ENCODE peak calls at places on chromosomes 16 and 17, in nine cellular contexts. One of them, this sample, is unnamed.

GRCh38 chr16:76946879-76947278 is 244.1 kb upstream of the MON1B start:
- DNase-seq in dermis microvascular lymphatic vessel endothelial cell: peak
- DNase-seq in ascending aorta: no peak
- DNase-seq in heart left ventricle: no peak
- DNase-seq in GM04503: peak
- DNase-seq in anterior cingulate cortex: no peak
- DNase-seq in adrenal gland: peak
- DNase-seq in HEK293T: no peak
- DNase-seq in osteocyte: no peak
- DNase-seq in this sample: peak

GRCh38 chr16:81707411-81708321 is 71.4 kb upstream of the PLCG2 start:
- DNase-seq in dermis microvascular lymphatic vessel endothelial cell: peak
- DNase-seq in ascending aorta: no peak
- DNase-seq in heart left ventricle: peak
- DNase-seq in GM04503: no peak
- DNase-seq in anterior cingulate cortex: no peak
- DNase-seq in adrenal gland: no peak
- DNase-seq in HEK293T: no peak
- DNase-seq in osteocyte: no peak
- DNase-seq in this sample: no peak

GRCh38 chr16:4135537-4135936 is 19.3 kb upstream of the ADCY9 start:
- DNase-seq in dermis microvascular lymphatic vessel endothelial cell: no peak
- DNase-seq in ascending aorta: no peak
- DNase-seq in heart left ventricle: peak
- DNase-seq in GM04503: no peak
- DNase-seq in anterior cingulate cortex: no peak
- DNase-seq in adrenal gland: no peak
- DNase-seq in HEK293T: no peak
- DNase-seq in osteocyte: no peak
- DNase-seq in this sample: no peak

GRCh38 chr16:8622315-8622656 is 788 bp downstream of the METTL22 start:
- DNase-seq in dermis microvascular lymphatic vessel endothelial cell: no peak
- DNase-seq in ascending aorta: no peak
- DNase-seq in heart left ventricle: no peak
- DNase-seq in GM04503: no peak
- DNase-seq in anterior cingulate cortex: no peak
- DNase-seq in adrenal gland: no peak
- DNase-seq in HEK293T: peak
- DNase-seq in osteocyte: no peak
- DNase-seq in this sample: no peak

GRCh38 chr16:22335668-22336246 is 38.5 kb downstream of the POLR3E start:
- DNase-seq in dermis microvascular lymphatic vessel endothelial cell: no peak
- DNase-seq in ascending aorta: no peak
- DNase-seq in heart left ventricle: no peak
- DNase-seq in GM04503: no peak
- DNase-seq in anterior cingulate cortex: no peak
- DNase-seq in adrenal gland: no peak
- DNase-seq in HEK293T: no peak
- DNase-seq in osteocyte: no peak
- DNase-seq in this sample: no peak

GRCh38 chr16:3458278-3458851 is 14.9 kb downstream of the NAA60 start:
- DNase-seq in dermis microvascular lymphatic vessel endothelial cell: peak
- DNase-seq in ascending aorta: peak
- DNase-seq in heart left ventricle: no peak
- DNase-seq in GM04503: no peak
- DNase-seq in anterior cingulate cortex: no peak
- DNase-seq in adrenal gland: peak
- DNase-seq in HEK293T: no peak
- DNase-seq in osteocyte: no peak
- DNase-seq in this sample: no peak

GRCh38 chr17:13635951-13636350 is 34.2 kb upstream of the HS3ST3A1 start:
- DNase-seq in dermis microvascular lymphatic vessel endothelial cell: no peak
- DNase-seq in ascending aorta: no peak
- DNase-seq in heart left ventricle: no peak
- DNase-seq in GM04503: no peak
- DNase-seq in anterior cingulate cortex: no peak
- DNase-seq in adrenal gland: no peak
- DNase-seq in HEK293T: no peak
- DNase-seq in osteocyte: no peak
- DNase-seq in this sample: no peak

GRCh38 chr17:37134050-37134449 is 185.3 kb downstream of the AATF start:
- DNase-seq in dermis microvascular lymphatic vessel endothelial cell: no peak
- DNase-seq in ascending aorta: no peak
- DNase-seq in heart left ventricle: no peak
- DNase-seq in GM04503: no peak
- DNase-seq in anterior cingulate cortex: no peak
- DNase-seq in adrenal gland: no peak
- DNase-seq in HEK293T: no peak
- DNase-seq in osteocyte: no peak
- DNase-seq in this sample: no peak

GRCh38 chr16:67667817-67668494 is 1.3 kb downstream of the C16orf86 start:
- DNase-seq in dermis microvascular lymphatic vessel endothelial cell: peak
- DNase-seq in ascending aorta: peak
- DNase-seq in heart left ventricle: peak
- DNase-seq in GM04503: peak
- DNase-seq in anterior cingulate cortex: peak
- DNase-seq in adrenal gland: peak
- DNase-seq in HEK293T: peak
- DNase-seq in osteocyte: peak
- DNase-seq in this sample: peak

GRCh38 chr17:49193513-49194296 is 16.7 kb downstream of the GNGT2 start:
- DNase-seq in dermis microvascular lymphatic vessel endothelial cell: peak
- DNase-seq in ascending aorta: peak
- DNase-seq in heart left ventricle: no peak
- DNase-seq in GM04503: no peak
- DNase-seq in anterior cingulate cortex: peak
- DNase-seq in adrenal gland: peak
- DNase-seq in HEK293T: peak
- DNase-seq in osteocyte: no peak
- DNase-seq in this sample: peak

GRCh38 chr17:17774009-17774881 is 62.5 kb downstream of the SREBF1 start:
- DNase-seq in dermis microvascular lymphatic vessel endothelial cell: peak
- DNase-seq in ascending aorta: no peak
- DNase-seq in heart left ventricle: no peak
- DNase-seq in GM04503: no peak
- DNase-seq in anterior cingulate cortex: no peak
- DNase-seq in adrenal gland: no peak
- DNase-seq in HEK293T: no peak
- DNase-seq in osteocyte: no peak
- DNase-seq in this sample: no peak

GRCh38 chr16:67006930-67007658 is 18.7 kb downstream of the CES4A start:
- DNase-seq in dermis microvascular lymphatic vessel endothelial cell: no peak
- DNase-seq in ascending aorta: no peak
- DNase-seq in heart left ventricle: no peak
- DNase-seq in GM04503: no peak
- DNase-seq in anterior cingulate cortex: no peak
- DNase-seq in adrenal gland: no peak
- DNase-seq in HEK293T: no peak
- DNase-seq in osteocyte: no peak
- DNase-seq in this sample: no peak

GRCh38 chr16:4184038-4184702 is 57.7 kb downstream of the SRL start:
- DNase-seq in dermis microvascular lymphatic vessel endothelial cell: no peak
- DNase-seq in ascending aorta: no peak
- DNase-seq in heart left ventricle: peak
- DNase-seq in GM04503: no peak
- DNase-seq in anterior cingulate cortex: no peak
- DNase-seq in adrenal gland: peak
- DNase-seq in HEK293T: no peak
- DNase-seq in osteocyte: no peak
- DNase-seq in this sample: no peak

GRCh38 chr16:67645397-67646121 is 615 bp downstream of the CARMIL2 start:
- DNase-seq in dermis microvascular lymphatic vessel endothelial cell: no peak
- DNase-seq in ascending aorta: no peak
- DNase-seq in heart left ventricle: no peak
- DNase-seq in GM04503: no peak
- DNase-seq in anterior cingulate cortex: no peak
- DNase-seq in adrenal gland: no peak
- DNase-seq in HEK293T: no peak
- DNase-seq in osteocyte: no peak
- DNase-seq in this sample: no peak

GRCh38 chr16:13139661-13140241 is 238.4 kb downstream of the SHISA9 start:
- DNase-seq in dermis microvascular lymphatic vessel endothelial cell: no peak
- DNase-seq in ascending aorta: no peak
- DNase-seq in heart left ventricle: no peak
- DNase-seq in GM04503: no peak
- DNase-seq in anterior cingulate cortex: no peak
- DNase-seq in adrenal gland: no peak
- DNase-seq in HEK293T: no peak
- DNase-seq in osteocyte: no peak
- DNase-seq in this sample: no peak

GRCh38 chr17:1617620-1618174 is 10.9 kb downstream of the SLC43A2 start:
- DNase-seq in dermis microvascular lymphatic vessel endothelial cell: peak
- DNase-seq in ascending aorta: no peak
- DNase-seq in heart left ventricle: no peak
- DNase-seq in GM04503: peak
- DNase-seq in anterior cingulate cortex: no peak
- DNase-seq in adrenal gland: peak
- DNase-seq in HEK293T: peak
- DNase-seq in osteocyte: no peak
- DNase-seq in this sample: peak

GRCh38 chr17:57679906-57680695 is 65.0 kb downstream of the CCDC182 start:
- DNase-seq in dermis microvascular lymphatic vessel endothelial cell: no peak
- DNase-seq in ascending aorta: peak
- DNase-seq in heart left ventricle: no peak
- DNase-seq in GM04503: no peak
- DNase-seq in anterior cingulate cortex: no peak
- DNase-seq in adrenal gland: no peak
- DNase-seq in HEK293T: no peak
- DNase-seq in osteocyte: no peak
- DNase-seq in this sample: no peak

GRCh38 chr17:31598388-31598760 is 206.9 kb downstream of the RAB11FIP4 start:
- DNase-seq in dermis microvascular lymphatic vessel endothelial cell: no peak
- DNase-seq in ascending aorta: no peak
- DNase-seq in heart left ventricle: no peak
- DNase-seq in GM04503: no peak
- DNase-seq in anterior cingulate cortex: no peak
- DNase-seq in adrenal gland: no peak
- DNase-seq in HEK293T: no peak
- DNase-seq in osteocyte: no peak
- DNase-seq in this sample: no peak

GRCh38 chr17:80945736-80946135 is 45.9 kb upstream of the CHMP6 start:
- DNase-seq in dermis microvascular lymphatic vessel endothelial cell: no peak
- DNase-seq in ascending aorta: no peak
- DNase-seq in heart left ventricle: peak
- DNase-seq in GM04503: no peak
- DNase-seq in anterior cingulate cortex: no peak
- DNase-seq in adrenal gland: no peak
- DNase-seq in HEK293T: no peak
- DNase-seq in osteocyte: no peak
- DNase-seq in this sample: no peak

GRCh38 chr16:48616571-48616970 is 6.6 kb upstream of the N4BP1 start:
- DNase-seq in dermis microvascular lymphatic vessel endothelial cell: no peak
- DNase-seq in ascending aorta: no peak
- DNase-seq in heart left ventricle: no peak
- DNase-seq in GM04503: no peak
- DNase-seq in anterior cingulate cortex: no peak
- DNase-seq in adrenal gland: no peak
- DNase-seq in HEK293T: no peak
- DNase-seq in osteocyte: no peak
- DNase-seq in this sample: no peak

GRCh38 chr17:2749784-2750181 is 331 bp upstream of the CCDC92B start:
- DNase-seq in dermis microvascular lymphatic vessel endothelial cell: peak
- DNase-seq in ascending aorta: peak
- DNase-seq in heart left ventricle: peak
- DNase-seq in GM04503: no peak
- DNase-seq in anterior cingulate cortex: peak
- DNase-seq in adrenal gland: peak
- DNase-seq in HEK293T: peak
- DNase-seq in osteocyte: peak
- DNase-seq in this sample: no peak

GRCh38 chr16:72721981-72722380 is 325.9 kb downstream of the ZFHX3 start:
- DNase-seq in dermis microvascular lymphatic vessel endothelial cell: no peak
- DNase-seq in ascending aorta: no peak
- DNase-seq in heart left ventricle: no peak
- DNase-seq in GM04503: no peak
- DNase-seq in anterior cingulate cortex: no peak
- DNase-seq in adrenal gland: no peak
- DNase-seq in HEK293T: peak
- DNase-seq in osteocyte: no peak
- DNase-seq in this sample: no peak

GRCh38 chr17:58172369-58173071 is 5.7 kb downstream of the OR4D2 start:
- DNase-seq in dermis microvascular lymphatic vessel endothelial cell: no peak
- DNase-seq in ascending aorta: no peak
- DNase-seq in heart left ventricle: no peak
- DNase-seq in GM04503: no peak
- DNase-seq in anterior cingulate cortex: no peak
- DNase-seq in adrenal gland: no peak
- DNase-seq in HEK293T: peak
- DNase-seq in osteocyte: no peak
- DNase-seq in this sample: peak

GRCh38 chr17:31489295-31490018 is 98.0 kb downstream of the RAB11FIP4 start:
- DNase-seq in dermis microvascular lymphatic vessel endothelial cell: no peak
- DNase-seq in ascending aorta: no peak
- DNase-seq in heart left ventricle: peak
- DNase-seq in GM04503: no peak
- DNase-seq in anterior cingulate cortex: no peak
- DNase-seq in adrenal gland: no peak
- DNase-seq in HEK293T: no peak
- DNase-seq in osteocyte: no peak
- DNase-seq in this sample: no peak

GRCh38 chr17:58320163-58320558 is 8.4 kb downstream of the TSPOAP1 start:
- DNase-seq in dermis microvascular lymphatic vessel endothelial cell: no peak
- DNase-seq in ascending aorta: peak
- DNase-seq in heart left ventricle: peak
- DNase-seq in GM04503: no peak
- DNase-seq in anterior cingulate cortex: no peak
- DNase-seq in adrenal gland: peak
- DNase-seq in HEK293T: no peak
- DNase-seq in osteocyte: no peak
- DNase-seq in this sample: no peak

GRCh38 chr16:6827272-6827671 is 505.4 kb upstream of the RBFOX1 start:
- DNase-seq in dermis microvascular lymphatic vessel endothelial cell: no peak
- DNase-seq in ascending aorta: no peak
- DNase-seq in heart left ventricle: no peak
- DNase-seq in GM04503: no peak
- DNase-seq in anterior cingulate cortex: no peak
- DNase-seq in adrenal gland: no peak
- DNase-seq in HEK293T: no peak
- DNase-seq in osteocyte: no peak
- DNase-seq in this sample: no peak

GRCh38 chr17:41642252-41643156 is 18.1 kb upstream of the KRT17 start:
- DNase-seq in dermis microvascular lymphatic vessel endothelial cell: no peak
- DNase-seq in ascending aorta: no peak
- DNase-seq in heart left ventricle: no peak
- DNase-seq in GM04503: no peak
- DNase-seq in anterior cingulate cortex: no peak
- DNase-seq in adrenal gland: no peak
- DNase-seq in HEK293T: no peak
- DNase-seq in osteocyte: no peak
- DNase-seq in this sample: no peak

GRCh38 chr17:82868715-82869131 is 28.9 kb upstream of the ZNF750 start:
- DNase-seq in dermis microvascular lymphatic vessel endothelial cell: no peak
- DNase-seq in ascending aorta: no peak
- DNase-seq in heart left ventricle: no peak
- DNase-seq in GM04503: no peak
- DNase-seq in anterior cingulate cortex: no peak
- DNase-seq in adrenal gland: no peak
- DNase-seq in HEK293T: no peak
- DNase-seq in osteocyte: no peak
- DNase-seq in this sample: no peak

GRCh38 chr16:88826070-88826840 is 14.5 kb upstream of the APRT start:
- DNase-seq in dermis microvascular lymphatic vessel endothelial cell: no peak
- DNase-seq in ascending aorta: no peak
- DNase-seq in heart left ventricle: no peak
- DNase-seq in GM04503: no peak
- DNase-seq in anterior cingulate cortex: no peak
- DNase-seq in adrenal gland: no peak
- DNase-seq in HEK293T: no peak
- DNase-seq in osteocyte: no peak
- DNase-seq in this sample: no peak

GRCh38 chr17:48998557-48999440 is 1.6 kb downstream of the IGF2BP1 start:
- DNase-seq in dermis microvascular lymphatic vessel endothelial cell: no peak
- DNase-seq in ascending aorta: no peak
- DNase-seq in heart left ventricle: no peak
- DNase-seq in GM04503: no peak
- DNase-seq in anterior cingulate cortex: no peak
- DNase-seq in adrenal gland: no peak
- DNase-seq in HEK293T: no peak
- DNase-seq in osteocyte: peak
- DNase-seq in this sample: no peak

GRCh38 chr17:40319651-40320550 is 10.9 kb downstream of the RARA start:
- DNase-seq in dermis microvascular lymphatic vessel endothelial cell: no peak
- DNase-seq in ascending aorta: peak
- DNase-seq in heart left ventricle: no peak
- DNase-seq in GM04503: no peak
- DNase-seq in anterior cingulate cortex: no peak
- DNase-seq in adrenal gland: peak
- DNase-seq in HEK293T: no peak
- DNase-seq in osteocyte: no peak
- DNase-seq in this sample: no peak

This sample was measured in non-pigmented ciliary epithelial cell.